ENCODE peak calls at places on chromosomes 6 and 20, in eight cellular contexts. Z is posterior vena cava, I is T1000, Y is left colon, P is H54, D is mesothelial cell of epicardium, C is right cardiac atrium, G is ecto neural progenitor cell. V is an unnamed sample.

GRCh38 chr6:147503587-147503986 is 4.9 kb upstream of the SAMD5 start:
- DNase-seq in Z (no peak), I (no peak), Y (no peak), P (no peak), D (no peak), C (no peak), G (no peak), V (no peak)

GRCh38 chr6:48826884-48827701 is 636.0 kb downstream of the MMUT start:
- DNase-seq in Z (peak), I (peak), Y (peak), P (peak), D (no peak), C (no peak), G (no peak), V (peak)

GRCh38 chr20:47922280-47922675 is 137.0 kb upstream of the SULF2 start:
- DNase-seq in Z (no peak), I (no peak), Y (no peak), P (no peak), D (no peak), C (no peak), G (no peak), V (peak)

GRCh38 chr20:57464642-57465211 is 60.2 kb downstream of the CTCFL start:
- DNase-seq in Z (peak), I (no peak), Y (no peak), P (peak), D (no peak), C (peak), G (no peak), V (peak)

GRCh38 chr6:37004044-37004984 is 1.1 kb upstream of the FGD2 start:
- DNase-seq in Z (no peak), I (no peak), Y (no peak), P (no peak), D (no peak), C (no peak), G (no peak), V (no peak)

GRCh38 chr6:145731432-145731831 is 3.9 kb downstream of the EPM2A start:
- DNase-seq in Z (no peak), I (no peak), Y (no peak), P (no peak), D (no peak), C (no peak), G (no peak), V (no peak)

GRCh38 chr20:43508106-43508505 is 609 bp downstream of the L3MBTL1 start:
- DNase-seq in Z (no peak), I (no peak), Y (peak), P (no peak), D (no peak), C (peak), G (peak), V (no peak)

GRCh38 chr6:109595998-109596397 is 95.0 kb downstream of the AK9 start:
- DNase-seq in Z (no peak), I (no peak), Y (no peak), P (no peak), D (no peak), C (no peak), G (peak), V (peak)

GRCh38 chr6:113073611-113074191 is 726.6 kb downstream of the RFPL4B start:
- DNase-seq in Z (no peak), I (no peak), Y (no peak), P (no peak), D (no peak), C (no peak), G (no peak), V (no peak)

GRCh38 chr20:2890743-2891142 is 17.5 kb downstream of the PTPRA start:
- DNase-seq in Z (no peak), I (no peak), Y (no peak), P (no peak), D (no peak), C (no peak), G (no peak), V (no peak)

GRCh38 chr6:34324738-34325444 is 67.6 kb downstream of the NUDT3 start:
- DNase-seq in Z (no peak), I (no peak), Y (peak), P (no peak), D (no peak), C (peak), G (no peak), V (no peak)

GRCh38 chr20:18057994-18058349 is 256 bp upstream of the OVOL2 start:
- DNase-seq in Z (no peak), I (no peak), Y (no peak), P (no peak), D (no peak), C (no peak), G (no peak), V (no peak)

GRCh38 chr6:106117579-106117978 is 31.4 kb downstream of the PRDM1 start:
- DNase-seq in Z (no peak), I (no peak), Y (no peak), P (no peak), D (no peak), C (no peak), G (no peak), V (peak)

GRCh38 chr6:1636971-1637871 is 27.5 kb downstream of the FOXC1 start:
- DNase-seq in Z (peak), I (no peak), Y (no peak), P (no peak), D (no peak), C (peak), G (no peak), V (peak)

GRCh38 chr20:32560989-32561830 is 23.9 kb downstream of the NOL4L start:
- DNase-seq in Z (no peak), I (no peak), Y (no peak), P (no peak), D (no peak), C (no peak), G (no peak), V (no peak)

GRCh38 chr6:90401933-90402830 is 105.5 kb upstream of the BACH2 start:
- DNase-seq in Z (no peak), I (no peak), Y (no peak), P (no peak), D (no peak), C (no peak), G (no peak), V (no peak)

GRCh38 chr6:13288969-13289391 is 39.4 kb downstream of the TBC1D7 start:
- DNase-seq in Z (no peak), I (no peak), Y (no peak), P (no peak), D (no peak), C (no peak), G (no peak), V (no peak)